ENCODE peak calls at places on chromosomes 12 and 14, in six cellular contexts. S, Y, O, F, U and I are unnamed samples.

GRCh38 chr14:102591372-102591943 is 991 bp upstream of the RCOR1 start:
- DNase-seq in O (peak; percentile 11), S (peak; percentile 55), U (no peak), F (no peak), Y (peak; percentile 34), I (no peak)

GRCh38 chr14:83071888-83072501 is 1538.3 kb upstream of the SEL1L start:
- DNase-seq in U (peak; percentile 56), S (no peak), O (no peak), F (peak; percentile 8), Y (peak; percentile 29), I (peak; percentile 51)

GRCh38 chr14:38089123-38089522 is 118.6 kb upstream of the SSTR1 start:
- DNase-seq in F (no peak), S (no peak), Y (no peak), O (no peak), U (no peak), I (no peak)

GRCh38 chr14:65095633-65096205 is 6.6 kb downstream of the MAX start:
- DNase-seq in S (no peak), U (no peak), O (no peak), Y (peak; percentile 21), F (peak; percentile 10), I (no peak)

GRCh38 chr14:100304825-100305445 is 1.3 kb downstream of the SLC25A29 start:
- DNase-seq in Y (peak; percentile 49), U (no peak), O (no peak), F (peak; percentile 27), S (peak; percentile 55), I (no peak)

GRCh38 chr14:103118019-103118662 is 5.1 kb upstream of the TNFAIP2 start:
- DNase-seq in U (no peak), Y (no peak), O (no peak), F (peak; percentile 17), S (no peak), I (no peak)

GRCh38 chr12:110537605-110538409 is 35.7 kb downstream of the RAD9B start:
- DNase-seq in U (no peak), F (no peak), S (no peak), O (no peak), Y (no peak), I (no peak)

GRCh38 chr14:104422301-104423223 is 157.0 kb upstream of the C14orf180 start:
- DNase-seq in S (no peak), U (no peak), F (no peak), O (no peak), Y (no peak), I (no peak)

GRCh38 chr14:85744573-85744972 is 214.6 kb downstream of the FLRT2 start:
- DNase-seq in S (no peak), O (no peak), U (no peak), Y (no peak), F (no peak), I (no peak)

GRCh38 chr12:45644521-45644920 is 85.0 kb upstream of the ARID2 start:
- DNase-seq in S (no peak), Y (peak; percentile 54), F (no peak), O (no peak), U (peak; percentile 74), I (peak; percentile 37)